ENCODE peak calls at places on chromosome 12, in four cellular contexts. Q, B, A and T are unnamed samples.

GRCh38 chr12:56120158-56120846 is 2.2 kb downstream of the ZC3H10 start:
- DNase-seq in Q (no peak), B (no peak), A (peak), T (peak)

GRCh38 chr12:120365675-120366340 is 3.2 kb downstream of the MSI1 start:
- DNase-seq in Q (peak), B (no peak), A (no peak), T (no peak)

GRCh38 chr12:57845478-57846284 is 848 bp downstream of the CTDSP2 start:
- DNase-seq in Q (peak), B (no peak), A (peak), T (peak)

GRCh38 chr12:14185441-14186192 is 179.9 kb upstream of the ATF7IP start:
- DNase-seq in Q (peak), B (peak), A (no peak), T (no peak)

GRCh38 chr12:100688451-100688864 is 106.1 kb upstream of the ANO4 start:
- DNase-seq in Q (no peak), B (no peak), A (no peak), T (no peak)

GRCh38 chr12:104671407-104672095 is 214.8 kb downstream of the CHST11 start:
- DNase-seq in Q (peak), B (no peak), A (peak), T (peak)

GRCh38 chr12:92041742-92042141 is 103.9 kb downstream of the BTG1 start:
- DNase-seq in Q (peak), B (no peak), A (no peak), T (no peak)

GRCh38 chr12:79119796-79120195 is 255.2 kb downstream of the SYT1 start:
- DNase-seq in Q (peak), B (peak), A (no peak), T (no peak)

GRCh38 chr12:113424915-113425823 is 3.0 kb downstream of the SDSL start:
- DNase-seq in Q (peak), B (peak), A (peak), T (peak)

GRCh38 chr12:8860165-8860961 is 37.9 kb downstream of the A2ML1 start:
- DNase-seq in Q (peak), B (peak), A (no peak), T (no peak)

GRCh38 chr12:71710276-71711125 is 24.6 kb downstream of the TMEM19 start:
- DNase-seq in Q (no peak), B (no peak), A (no peak), T (no peak)

GRCh38 chr12:54624316-54625279 is 10.1 kb downstream of the LACRT start:
- DNase-seq in Q (peak), B (no peak), A (no peak), T (no peak)

GRCh38 chr12:1837541-1838206 is 17.3 kb downstream of the LRTM2 start:
- DNase-seq in Q (no peak), B (no peak), A (no peak), T (peak)

GRCh38 chr12:27163894-27164293 is 80.2 kb upstream of the STK38L start:
- DNase-seq in Q (no peak), B (no peak), A (no peak), T (no peak)

GRCh38 chr12:89384050-89384749 is 31.9 kb upstream of the DUSP6 start:
- DNase-seq in Q (peak), B (no peak), A (no peak), T (peak)

GRCh38 chr12:69840727-69841126 is 15.7 kb downstream of the MYRFL start:
- DNase-seq in Q (no peak), B (no peak), A (no peak), T (no peak)

GRCh38 chr12:54352022-54352531 is 12.2 kb downstream of the GPR84 start:
- DNase-seq in Q (peak), B (peak), A (peak), T (peak)

GRCh38 chr12:124883263-124883876 is 19.7 kb upstream of the SCARB1 start:
- DNase-seq in Q (peak), B (no peak), A (no peak), T (no peak)

GRCh38 chr12:124893792-124894516 is 20.5 kb downstream of the UBC start:
- DNase-seq in Q (no peak), B (no peak), A (no peak), T (no peak)

GRCh38 chr12:124884587-124885438 is 21.1 kb upstream of the SCARB1 start:
- DNase-seq in Q (peak), B (no peak), A (no peak), T (no peak)

GRCh38 chr12:124888203-124888602 is 24.5 kb upstream of the SCARB1 start:
- DNase-seq in Q (no peak), B (no peak), A (no peak), T (no peak)
- H3K27ac ChIP-seq in Q (no peak), B (no peak), A (no peak), T (no peak)

DNA sequence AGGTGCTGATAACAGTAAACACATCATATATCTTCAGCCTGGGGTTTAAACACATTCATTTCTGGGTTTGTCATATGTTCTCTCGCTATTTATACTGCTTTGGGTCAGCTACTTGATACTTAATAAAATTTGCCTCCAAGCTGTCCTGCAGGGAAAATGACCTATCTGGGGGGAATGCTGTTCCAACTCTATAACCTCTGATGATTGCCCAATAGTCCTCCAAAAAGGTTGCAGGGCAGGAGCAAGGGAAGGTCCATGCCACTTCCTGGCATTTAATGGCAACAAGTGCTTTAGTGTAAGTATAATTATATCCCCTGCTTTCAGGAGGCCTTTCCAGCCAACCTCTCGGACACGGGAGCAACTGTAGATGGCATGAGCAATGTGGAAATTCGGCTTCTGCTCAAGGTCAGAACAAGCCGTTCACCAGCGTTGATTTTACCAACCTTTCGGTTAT is 198.0 kb upstream of the EEA1 start:
- DNase-seq in Q (no peak), B (no peak), A (no peak), T (no peak)
- H3K27ac ChIP-seq in Q (no peak), B (no peak), A (peak), T (peak)

DNA sequence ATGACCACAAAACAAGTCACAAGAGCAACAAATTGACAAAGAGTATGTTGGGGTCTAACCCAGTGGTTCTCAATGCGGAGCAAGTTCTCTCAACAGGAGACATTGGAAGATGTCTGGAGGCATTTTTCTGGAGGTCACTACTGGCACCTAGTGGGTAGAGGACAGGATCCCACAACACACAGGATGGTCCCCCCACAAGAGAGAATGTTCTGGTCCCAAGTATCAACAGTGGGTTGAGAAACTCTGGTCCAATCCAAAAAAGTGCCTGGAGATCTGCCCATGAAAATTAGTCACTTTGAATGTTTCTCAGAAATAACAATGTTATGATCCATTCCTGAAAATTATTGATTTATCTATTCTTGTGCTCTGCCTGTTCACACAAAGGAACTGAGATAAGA is 3.3 kb downstream of the SSH1 start:
- DNase-seq in Q (no peak), B (no peak), A (no peak), T (no peak)
- H3K27ac ChIP-seq in Q (no peak), B (no peak), A (peak), T (peak)

DNA sequence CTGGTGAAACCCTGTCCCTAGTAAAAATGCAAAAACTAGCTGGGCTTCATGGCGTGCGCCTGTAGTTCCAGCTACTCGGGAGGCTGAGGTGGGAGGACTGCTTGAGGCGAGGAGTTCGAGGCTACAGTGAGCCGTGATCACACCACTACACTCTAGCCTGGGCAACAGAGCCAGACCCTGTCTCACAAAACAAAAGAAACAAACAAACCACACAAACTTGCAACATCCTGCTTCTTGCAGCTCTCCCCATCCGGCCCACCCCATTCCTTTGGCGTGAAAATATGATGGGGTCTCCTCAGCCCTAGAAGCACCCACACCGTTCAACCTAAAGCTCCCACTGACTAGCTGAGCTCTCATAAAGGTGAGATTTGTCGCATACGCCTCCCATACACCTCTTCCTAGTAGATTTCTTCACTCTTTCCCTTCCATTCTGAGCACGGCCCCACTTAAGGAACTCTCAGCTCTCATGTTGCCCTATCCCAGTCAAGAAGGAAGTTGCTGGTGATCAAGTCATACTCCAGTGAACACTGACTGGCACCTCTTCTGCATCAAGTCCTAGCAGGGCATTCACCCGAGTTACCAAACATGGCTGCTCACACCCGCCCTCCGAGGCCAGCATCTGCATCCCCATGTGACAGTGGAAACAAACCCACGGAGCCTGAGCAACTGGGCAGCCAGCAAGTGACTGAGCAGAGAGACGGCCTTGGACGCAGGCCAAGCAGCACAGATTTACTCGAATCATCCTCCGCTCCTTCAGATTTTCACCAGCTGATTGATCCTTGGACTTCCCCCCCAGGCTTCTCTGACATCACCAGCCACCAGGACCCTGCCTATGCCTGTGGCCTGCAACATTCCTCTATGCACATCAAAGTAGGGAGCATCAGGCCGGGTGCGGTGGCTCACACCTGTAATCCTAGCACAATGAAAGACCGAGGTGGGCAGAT is 18.9 kb upstream of the CD27 start:
- DNase-seq in Q (peak), B (no peak), A (peak), T (no peak)
- H3K27ac ChIP-seq in Q (no peak), B (no peak), A (no peak), T (no peak)

GRCh38 chr12:45852508-45852907 is 123.0 kb downstream of the ARID2 start:
- DNase-seq in Q (no peak), B (no peak), A (peak), T (no peak)
- H3K27ac ChIP-seq in Q (no peak), B (no peak), A (no peak), T (no peak)